ENCODE peak calls at places on chromosomes 13 and 19, in eight cellular contexts. S, O, V, L, N, M, A and G are unnamed samples.
A peak's percentile ranks its signal among the peaks of the same experiment; 100 is the strongest.

GRCh38 chr13:113489549-113490495 is 689 bp downstream of the DCUN1D2 start:
- DNase-seq in L (no peak), V (peak; percentile 46), O (peak; percentile 23), S (no peak), N (peak; percentile 44), M (no peak), A (peak; percentile 65), G (peak; percentile 17)

GRCh38 chr19:4441994-4442845 is 15.4 kb downstream of the UBXN6 start:
- DNase-seq in O (no peak), S (no peak), L (no peak), V (no peak), A (no peak), N (no peak), M (no peak), G (no peak)

GRCh38 chr19:16369664-16370576 is 45.3 kb downstream of the KLF2 start:
- DNase-seq in V (no peak), S (no peak), L (peak; percentile 49), O (no peak), M (no peak), N (no peak), A (no peak), G (no peak)

GRCh38 chr19:45507864-45508680 is 793 bp downstream of the VASP start:
- DNase-seq in L (no peak), O (peak; percentile 44), V (peak; percentile 65), A (peak; percentile 22), N (peak; percentile 70), M (no peak), S (no peak), G (no peak)

GRCh38 chr19:13506550-13506878 is 235 bp upstream of the CACNA1A start:
- DNase-seq in M (no peak), O (no peak), L (no peak), N (no peak), A (peak; percentile 25), V (no peak), S (no peak), G (peak; percentile 43)

GRCh38 chr19:55472463-55472862 is 4.0 kb upstream of the ZNF628 start:
- DNase-seq in O (peak; percentile 84), L (no peak), S (no peak), M (no peak), A (peak; percentile 88), V (no peak), N (no peak), G (no peak)

GRCh38 chr13:91375119-91375729 is 23.2 kb upstream of the GPC5 start:
- DNase-seq in O (no peak), V (no peak), M (peak; percentile 54), N (no peak), L (no peak), A (peak; percentile 22), S (no peak), G (no peak)

GRCh38 chr13:41809962-41810361 is 150.9 kb downstream of the VWA8 start:
- DNase-seq in M (no peak), A (no peak), N (no peak), V (no peak), O (no peak), S (no peak), L (no peak), G (no peak)